ENCODE peak calls at places on chromosomes 11 and 22, in nine cellular contexts. C is NCI-H1092 treated with DMSO at 0.1 percent for 48 hours; G is fibroblast of mammary gland; S is CD4-positive, alpha-beta T cell; Q is C1 segment of cervical spinal cord; I is activated T-cell treated with anti-CD3 and anti-CD28 coated beads for 1 hour; B is activated effector memory CD4-positive, alpha-beta T cell treated with anti-CD3 and anti-CD28 coated beads, Interleukin-2, amount 50 U/mL, for 16 hours; J is islet precursor cell; U is NCI-H1417. K is an unnamed sample.

GRCh38 chr11:29310016-29310415 is 706.8 kb downstream of the KCNA4 start:
- DNase-seq in C (no peak), G (peak), S (no peak), Q (no peak), I (no peak), B (no peak), J (no peak), U (no peak), K (no peak)

GRCh38 chr22:37187891-37188761 is at the start of gene C1QTNF6:
- DNase-seq in C (no peak), G (peak), S (no peak), Q (no peak), I (no peak), B (no peak), J (peak), U (peak), K (peak)

GRCh38 chr11:9566561-9567063 is 6.9 kb upstream of the WEE1 start:
- DNase-seq in C (no peak), G (peak), S (no peak), Q (no peak), I (no peak), B (no peak), J (no peak), U (no peak), K (no peak)

GRCh38 chr11:123272565-123272964 is 77.5 kb upstream of the CLMP start:
- DNase-seq in C (no peak), G (no peak), S (no peak), Q (no peak), I (no peak), B (no peak), J (no peak), U (no peak), K (no peak)

GRCh38 chr11:19713221-19714092 is 820 bp downstream of the NAV2 start:
- DNase-seq in C (peak), G (no peak), S (no peak), Q (no peak), I (no peak), B (peak), J (no peak), U (peak), K (peak)

GRCh38 chr22:44700456-44700855 is 1.5 kb upstream of the PRR5 start:
- DNase-seq in C (no peak), G (no peak), S (no peak), Q (no peak), I (no peak), B (no peak), J (no peak), U (no peak), K (no peak)

GRCh38 chr11:17648528-17648927 is 70.8 kb upstream of the MYOD1 start:
- DNase-seq in C (no peak), G (no peak), S (no peak), Q (no peak), I (no peak), B (no peak), J (no peak), U (no peak), K (no peak)

GRCh38 chr11:60774726-60775125 is 10.4 kb upstream of the MS4A10 start:
- DNase-seq in C (no peak), G (no peak), S (no peak), Q (no peak), I (no peak), B (peak), J (no peak), U (no peak), K (no peak)

GRCh38 chr11:118621898-118622375 is 14.5 kb downstream of the PHLDB1 start:
- DNase-seq in C (no peak), G (no peak), S (no peak), Q (no peak), I (no peak), B (no peak), J (no peak), U (peak), K (no peak)

GRCh38 chr11:2771758-2772466 is 72.1 kb upstream of the KCNQ1OT1 start:
- DNase-seq in C (peak), G (no peak), S (no peak), Q (no peak), I (no peak), B (peak), J (peak), U (peak), K (no peak)

GRCh38 chr22:40826984-40827741 is 8.0 kb upstream of the SLC25A17 start:
- DNase-seq in C (no peak), G (no peak), S (no peak), Q (no peak), I (no peak), B (no peak), J (peak), U (no peak), K (peak)

GRCh38 chr22:50303848-50304527 is 3.5 kb downstream of the PLXNB2 start:
- DNase-seq in C (no peak), G (peak), S (no peak), Q (peak), I (no peak), B (no peak), J (peak), U (no peak), K (peak)

GRCh38 chr11:133243832-133244231 is 288.5 kb downstream of the OPCML start:
- DNase-seq in C (no peak), G (no peak), S (no peak), Q (no peak), I (no peak), B (no peak), J (no peak), U (no peak), K (peak)

GRCh38 chr11:65308281-65308891 is 6.3 kb upstream of the CDC42EP2 start:
- DNase-seq in C (no peak), G (no peak), S (no peak), Q (no peak), I (no peak), B (no peak), J (no peak), U (peak), K (peak)

GRCh38 chr22:23315341-23315917 is 135.1 kb downstream of the BCR start:
- DNase-seq in C (peak), G (peak), S (peak), Q (peak), I (peak), B (peak), J (peak), U (peak), K (peak)

GRCh38 chr11:1206391-1207271 is 16.2 kb upstream of the MUC5B start:
- DNase-seq in C (no peak), G (no peak), S (no peak), Q (no peak), I (no peak), B (peak), J (peak), U (no peak), K (no peak)

GRCh38 chr22:48491451-48491941 is 1336.2 kb downstream of the BRD1 start:
- DNase-seq in C (no peak), G (no peak), S (no peak), Q (no peak), I (no peak), B (peak), J (peak), U (no peak), K (peak)

GRCh38 chr11:62856333-62856910 is 17.0 kb upstream of the WDR74 start:
- DNase-seq in C (peak), G (peak), S (no peak), Q (no peak), I (no peak), B (no peak), J (no peak), U (no peak), K (no peak)

GRCh38 chr11:789951-790350 is at the start of gene CEND1:
- DNase-seq in C (peak), G (peak), S (no peak), Q (peak), I (no peak), B (peak), J (no peak), U (peak), K (no peak)

GRCh38 chr22:25876871-25877270 is 134.9 kb downstream of the MYO18B start:
- DNase-seq in C (no peak), G (no peak), S (no peak), Q (no peak), I (no peak), B (no peak), J (no peak), U (no peak), K (no peak)

GRCh38 chr11:119094816-119095065 is 6.9 kb downstream of the DPAGT1 start:
- DNase-seq in C (no peak), G (peak), S (no peak), Q (no peak), I (no peak), B (peak), J (no peak), U (no peak), K (no peak)

GRCh38 chr11:69106124-69106811 is 49.5 kb upstream of the SMIM38 start:
- DNase-seq in C (no peak), G (no peak), S (no peak), Q (no peak), I (no peak), B (no peak), J (no peak), U (no peak), K (peak)

GRCh38 chr11:1574256-1575242 is 2.5 kb upstream of the DUSP8 start:
- DNase-seq in C (peak), G (peak), S (peak), Q (peak), I (peak), B (peak), J (peak), U (peak), K (peak)

GRCh38 chr11:114366331-114367243 is 33.7 kb downstream of the C11orf71 start:
- DNase-seq in C (no peak), G (peak), S (no peak), Q (no peak), I (no peak), B (no peak), J (peak), U (no peak), K (peak)

K was measured in ELF-1.